ENCODE peak calls at places on chromosomes 3 and 15, in eight cellular contexts. C, S, K, R, H, G, M and L are unnamed samples.

GRCh38 chr3:141170678-141171295 is 60.8 kb upstream of the PXYLP1 start:
- DNase-seq in C (no peak), M (no peak), R (no peak), S (no peak), K (no peak), G (no peak), H (no peak), L (no peak)

GRCh38 chr3:13301295-13301987 is 118.7 kb downstream of the NUP210 start:
- DNase-seq in K (no peak), G (peak), R (no peak), H (no peak), S (peak), C (peak), M (no peak), L (no peak)

GRCh38 chr3:102576651-102577050 is 141.8 kb downstream of the ZPLD1 start:
- DNase-seq in K (no peak), S (no peak), C (no peak), H (no peak), G (no peak), M (no peak), R (no peak), L (no peak)

GRCh38 chr3:102037791-102038190 is 188.5 kb downstream of the NFKBIZ start:
- DNase-seq in H (no peak), G (no peak), C (no peak), K (no peak), R (no peak), M (no peak), S (no peak), L (no peak)

GRCh38 chr3:54784021-54784420 is 143.8 kb downstream of the LRTM1 start:
- DNase-seq in K (peak), M (no peak), R (no peak), H (no peak), C (no peak), G (no peak), S (no peak), L (no peak)

GRCh38 chr15:68504721-68505090 is 72.7 kb upstream of the ITGA11 start:
- DNase-seq in H (no peak), R (no peak), C (no peak), G (no peak), M (no peak), K (no peak), S (no peak), L (no peak)

GRCh38 chr3:34463414-34463813 is 665.0 kb downstream of the PDCD6IP start:
- DNase-seq in M (no peak), H (no peak), C (no peak), K (no peak), G (no peak), R (no peak), S (no peak), L (no peak)

GRCh38 chr3:192571197-192571791 is 156.0 kb downstream of the FGF12 start:
- DNase-seq in G (no peak), S (no peak), C (no peak), H (peak), R (peak), K (no peak), M (peak), L (no peak)

GRCh38 chr3:50204804-50205718 is at the start of gene SLC38A3:
- DNase-seq in R (peak), G (no peak), C (peak), M (no peak), K (no peak), S (no peak), H (no peak), L (no peak)

GRCh38 chr3:185131602-185132256 is 21.1 kb downstream of the C3orf70 start:
- DNase-seq in R (no peak), C (no peak), G (peak), M (no peak), H (no peak), S (no peak), K (no peak), L (no peak)

GRCh38 chr3:5071061-5071460 is 51.0 kb upstream of the ARL8B start:
- DNase-seq in G (no peak), K (no peak), H (no peak), M (no peak), S (no peak), R (no peak), C (no peak), L (no peak)

GRCh38 chr3:64766463-64766862 is 78.7 kb upstream of the ADAMTS9 start:
- DNase-seq in H (no peak), G (no peak), S (no peak), C (no peak), K (no peak), M (no peak), R (no peak), L (no peak)

GRCh38 chr15:29747837-29748417 is 74.3 kb downstream of the TJP1 start:
- DNase-seq in M (no peak), C (no peak), R (no peak), K (no peak), G (peak), H (no peak), S (peak), L (no peak)

GRCh38 chr3:194294888-194295214 is 56.3 kb downstream of the CPN2 start:
- DNase-seq in S (no peak), H (no peak), R (no peak), C (no peak), M (no peak), G (no peak), K (no peak), L (no peak)

GRCh38 chr3:136350557-136350956 is 100.4 kb downstream of the PCCB start:
- DNase-seq in C (no peak), H (no peak), R (no peak), M (no peak), K (no peak), S (no peak), G (no peak), L (no peak)

GRCh38 chr3:194204793-194205065 is 68.8 kb downstream of the HES1 start:
- DNase-seq in K (no peak), R (no peak), S (no peak), H (peak), M (peak), G (no peak), C (no peak), L (no peak)

GRCh38 chr3:8809341-8809740 is 39.9 kb upstream of the OXTR start:
- DNase-seq in K (no peak), R (no peak), S (no peak), C (no peak), G (no peak), M (no peak), H (no peak), L (no peak)

GRCh38 chr15:101657968-101658784 is 6.0 kb upstream of the TM2D3 start:
- DNase-seq in C (no peak), S (no peak), M (no peak), R (no peak), G (no peak), H (no peak), K (peak), L (no peak)

GRCh38 chr15:73957785-73958184 is 31.5 kb downstream of the LOXL1 start:
- DNase-seq in G (no peak), S (no peak), K (no peak), H (peak), C (no peak), M (no peak), R (no peak), L (no peak)

GRCh38 chr3:46867550-46867898 is 4.3 kb upstream of the MYL3 start:
- DNase-seq in S (no peak), R (peak), K (peak), M (peak), C (no peak), G (no peak), H (peak), L (no peak)

GRCh38 chr3:128665362-128666021 is 14.9 kb upstream of the RPN1 start:
- DNase-seq in R (no peak), M (no peak), C (no peak), S (no peak), H (peak), G (no peak), K (no peak), L (no peak)

GRCh38 chr3:56251343-56251945 is 216.8 kb downstream of the ERC2 start:
- DNase-seq in K (peak), M (peak), G (peak), S (peak), H (no peak), C (peak), R (peak), L (peak)

GRCh38 chr3:50189989-50190388 is 1.4 kb upstream of the GNAT1 start:
- DNase-seq in C (no peak), H (no peak), G (no peak), R (no peak), S (no peak), K (no peak), M (no peak), L (no peak)

GRCh38 chr3:149751551-149751950 is 738 bp downstream of the COMMD2 start:
- DNase-seq in R (no peak), M (no peak), G (no peak), K (no peak), S (no peak), H (no peak), C (no peak), L (no peak)

GRCh38 chr3:192188218-192188835 is 539.0 kb downstream of the FGF12 start:
- DNase-seq in K (peak), M (peak), H (no peak), C (peak), G (peak), S (peak), R (peak), L (peak)

GRCh38 chr3:114427407-114428172 is 133.8 kb downstream of the TIGIT start:
- DNase-seq in K (no peak), M (no peak), G (no peak), H (no peak), R (no peak), C (no peak), S (no peak), L (no peak)

GRCh38 chr15:88187195-88187594 is 69.3 kb downstream of the NTRK3 start:
- DNase-seq in S (no peak), H (no peak), C (no peak), G (no peak), R (no peak), K (no peak), M (no peak), L (no peak)

GRCh38 chr3:99351097-99351496 is 287.3 kb upstream of the COL8A1 start:
- DNase-seq in S (no peak), K (peak), M (no peak), H (no peak), C (no peak), R (no peak), G (no peak), L (no peak)

GRCh38 chr3:195897853-195898415 is 10.4 kb downstream of the TNK2 start:
- DNase-seq in H (peak), K (no peak), R (no peak), C (no peak), G (no peak), M (no peak), S (no peak), L (no peak)

GRCh38 chr3:172868565-172869172 is 118.1 kb downstream of the ECT2 start:
- DNase-seq in S (no peak), M (no peak), C (no peak), H (no peak), K (no peak), G (no peak), R (no peak), L (no peak)

GRCh38 chr3:36784012-36784763 is 19.8 kb upstream of the DCLK3 start:
- DNase-seq in M (no peak), K (no peak), R (no peak), S (no peak), H (no peak), G (no peak), C (no peak), L (no peak)

GRCh38 chr15:67047149-67047661 is 18.2 kb upstream of the SMAD3 start:
- DNase-seq in H (peak), G (no peak), M (no peak), C (no peak), K (no peak), S (no peak), R (no peak), L (no peak)

GRCh38 chr3:8954938-8955763 is 8.1 kb downstream of the RAD18 start:
- DNase-seq in M (no peak), H (no peak), K (no peak), R (no peak), C (no peak), S (no peak), G (no peak), L (no peak)

GRCh38 chr3:18234717-18235335 is 190.3 kb downstream of the SATB1 start:
- DNase-seq in C (no peak), G (no peak), R (no peak), K (no peak), H (no peak), S (no peak), M (no peak), L (no peak)

GRCh38 chr15:41495736-41496599 is 2.3 kb downstream of the ITPKA start:
- DNase-seq in M (no peak), S (no peak), K (peak), C (peak), R (peak), H (no peak), G (peak), L (no peak)

GRCh38 chr3:52407779-52408178 is 37.1 kb downstream of the SEMA3G start:
- DNase-seq in H (peak), R (no peak), G (no peak), K (no peak), C (no peak), M (no peak), S (no peak), L (no peak)

GRCh38 chr3:110773413-110773954 is 298.1 kb upstream of the NECTIN3 start:
- DNase-seq in S (peak), C (no peak), R (no peak), H (no peak), M (no peak), G (peak), K (no peak), L (no peak)

GRCh38 chr3:156685752-156686151 is 11.4 kb downstream of the TIPARP start:
- DNase-seq in K (no peak), C (no peak), S (no peak), G (no peak), M (no peak), R (no peak), H (no peak), L (no peak)
- TF ChIP-seq POLR2A in K (no peak), C (no peak), S (no peak), G (no peak), M (no peak), R (no peak), H (no peak), L (no peak)

GRCh38 chr3:125219261-125219701 is 6.7 kb upstream of the SLC12A8 start:
- DNase-seq in K (no peak), G (no peak), H (no peak), R (no peak), M (no peak), S (no peak), C (no peak), L (no peak)

GRCh38 chr3:125220183-125220582 is 7.6 kb upstream of the SLC12A8 start:
- DNase-seq in C (no peak), H (no peak), S (no peak), G (no peak), K (no peak), M (no peak), R (no peak), L (no peak)

DNA sequence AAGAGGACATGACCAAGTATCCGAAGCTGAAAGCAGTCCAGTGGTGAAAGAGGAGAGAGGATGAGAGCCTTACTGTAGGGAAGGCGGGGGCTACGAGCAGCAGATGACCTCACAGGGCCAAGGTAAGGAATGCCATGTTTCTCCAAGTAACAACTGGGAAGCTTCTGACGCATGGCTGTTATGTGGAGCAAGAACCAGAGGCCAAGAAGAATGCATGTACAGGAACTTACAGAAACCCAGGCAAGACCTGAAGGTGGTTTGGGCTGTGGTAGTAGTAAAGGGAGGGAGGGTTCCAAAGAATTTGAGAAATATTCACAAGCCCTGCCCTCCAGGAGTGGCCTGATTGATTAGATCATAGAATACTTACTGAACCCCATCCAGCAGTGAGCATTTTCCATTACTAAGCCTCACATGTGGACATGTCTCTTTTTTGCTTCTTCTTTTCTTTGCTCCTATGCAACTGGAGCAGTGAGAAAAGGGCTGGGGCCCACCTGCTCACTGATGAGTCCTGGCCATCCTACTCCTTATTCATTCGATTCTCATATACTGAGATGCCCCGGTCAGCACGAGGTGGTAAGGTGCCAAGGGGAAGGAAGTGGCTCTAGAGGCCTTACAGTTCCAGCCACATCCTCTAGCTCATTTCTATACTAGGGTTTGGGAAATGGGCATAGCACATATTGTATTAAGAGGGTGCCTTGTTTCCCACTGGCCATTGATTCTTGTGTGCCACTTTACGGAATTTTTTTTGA is 8.3 kb upstream of the SLC12A8 start:
- DNase-seq in M (no peak), S (no peak), R (no peak), H (no peak), G (no peak), K (no peak), C (no peak), L (no peak)
- TF ChIP-seq POLR2AphosphoS5 in M (no peak), S (no peak), R (no peak), H (no peak), G (no peak), K (no peak), C (no peak), L (peak)

DNA sequence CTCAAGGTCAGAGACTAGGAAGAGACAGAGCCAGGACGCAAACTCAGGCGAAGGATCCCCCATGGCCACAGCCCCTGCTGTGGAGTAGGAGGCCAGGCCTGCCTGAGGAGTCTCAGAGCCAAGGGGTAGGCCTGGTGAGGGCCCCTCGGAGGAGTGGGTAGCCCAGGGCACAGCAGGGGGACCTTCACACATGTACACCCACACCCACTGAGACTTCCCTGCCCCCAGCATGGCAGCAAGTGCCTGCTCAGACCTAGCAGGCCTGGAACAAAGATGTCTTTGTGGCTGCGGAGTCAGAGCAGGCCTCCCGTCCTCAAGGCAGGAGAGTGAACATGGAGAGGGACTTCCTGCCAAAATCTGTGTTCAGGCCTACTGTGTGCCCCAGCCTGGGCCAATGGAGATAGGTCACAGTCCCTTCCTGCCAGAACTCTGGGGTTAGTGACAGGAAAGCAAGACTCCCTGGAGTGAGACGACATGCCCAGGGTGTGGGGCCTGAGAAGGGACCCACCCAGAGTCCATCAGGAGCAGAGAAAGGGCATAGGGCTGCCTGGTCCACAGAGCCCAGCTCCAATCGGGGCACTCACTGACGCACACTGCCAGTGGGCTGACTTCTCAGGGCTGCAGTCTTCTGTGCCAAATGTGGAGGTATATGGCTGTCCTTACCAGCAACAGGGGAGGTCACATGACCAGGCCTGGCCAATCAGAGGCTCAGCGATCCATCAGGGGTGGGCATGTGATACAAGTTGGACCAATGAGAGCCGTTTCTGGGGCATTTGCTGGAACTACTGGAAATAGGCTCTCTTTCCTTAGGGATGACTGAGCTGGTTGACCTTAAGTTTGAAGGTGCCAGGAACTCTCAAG is 2.3 kb downstream of the GRIP2 start:
- DNase-seq in M (no peak), S (peak), C (peak), G (no peak), R (no peak), K (no peak), H (peak), L (no peak)
- TF ChIP-seq POLR2A in M (no peak), S (no peak), C (no peak), G (no peak), R (no peak), K (no peak), H (no peak), L (no peak)

GRCh38 chr3:186254676-186255665 is 107.1 kb downstream of the DGKG start:
- DNase-seq in K (peak), G (no peak), M (no peak), H (no peak), R (no peak), S (no peak), C (no peak), L (peak)
- TF ChIP-seq POLR2AphosphoS5 in K (no peak), G (no peak), M (no peak), H (no peak), R (no peak), S (no peak), C (no peak), L (peak)

DNA sequence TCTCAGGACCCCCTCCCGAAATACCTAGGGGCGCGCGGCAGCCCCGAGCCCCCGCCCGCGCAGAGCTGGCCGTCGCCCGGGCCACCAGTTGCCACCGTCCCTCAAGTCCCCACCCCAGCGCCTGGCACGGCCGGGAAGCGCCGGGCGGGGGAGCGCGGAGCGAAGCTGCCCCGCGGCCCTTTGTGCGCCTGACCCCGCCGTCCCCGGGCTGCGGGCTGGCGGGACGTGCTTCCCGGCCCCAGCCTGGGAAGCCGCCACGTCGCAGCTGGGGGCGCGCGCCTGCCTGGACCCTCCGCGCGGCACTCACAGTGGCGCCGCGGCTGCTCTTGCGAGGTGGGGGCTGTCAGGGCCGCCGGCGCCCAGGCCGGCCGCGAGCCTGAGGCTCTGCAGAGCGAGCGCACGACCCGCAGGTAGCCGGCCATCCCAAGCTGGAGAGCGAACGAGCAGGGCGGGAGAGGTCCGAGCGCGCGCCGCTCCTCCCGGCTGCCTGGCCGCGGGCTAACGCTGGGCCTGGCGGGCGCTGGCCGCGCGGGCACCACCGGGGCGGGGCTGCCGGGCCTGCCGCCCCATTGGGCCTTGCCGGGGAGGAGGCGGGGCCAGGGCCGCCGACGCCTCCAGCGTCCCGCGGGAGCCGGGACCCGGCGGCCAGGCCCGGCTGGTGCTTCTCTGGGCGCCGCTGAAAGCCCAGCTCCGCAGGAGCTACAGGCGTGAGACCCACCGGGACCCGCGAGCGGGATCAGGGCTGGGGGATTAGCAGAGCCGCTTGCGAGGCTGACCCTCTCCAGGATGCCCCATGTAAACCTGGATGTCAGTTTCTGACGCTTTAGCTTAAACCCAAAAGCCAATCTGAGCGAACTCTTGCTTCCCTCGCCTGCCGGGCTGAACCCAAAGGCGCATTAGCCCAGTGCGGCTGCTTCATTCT is at the start of gene IDH2:
- DNase-seq in M (peak), K (peak), C (peak), G (peak), S (peak), H (peak), R (peak), L (peak)
- TF ChIP-seq POLR2A in M (peak), K (peak), C (peak), G (peak), S (peak), H (peak), R (no peak), L (peak)

GRCh38 chr3:71240035-71240434 is 343.5 kb downstream of the FOXP1 start:
- DNase-seq in R (no peak), H (no peak), C (no peak), M (no peak), K (no peak), G (no peak), S (no peak), L (no peak)
- TF ChIP-seq POLR2AphosphoS5 in R (no peak), H (no peak), C (no peak), M (no peak), K (no peak), G (no peak), S (no peak), L (no peak)